ENCODE peak calls at places on chromosomes 16 and 17, in nine cellular contexts. N, E, F, C, A, P, B, G and K are unnamed samples.

GRCh38 chr17:79269620-79270019 is 195.0 kb downstream of the ENGASE start:
- DNase-seq in B (no peak), G (no peak), N (no peak), C (no peak), E (no peak), F (no peak), P (no peak), A (no peak), K (no peak)

GRCh38 chr17:51611585-51611984 is 351.2 kb downstream of the UTP18 start:
- DNase-seq in P (no peak), N (no peak), C (peak; percentile 25), B (no peak), F (no peak), E (no peak), A (no peak), G (no peak), K (no peak)

GRCh38 chr17:10295728-10296343 is 77.0 kb downstream of the MYH13 start:
- DNase-seq in E (peak; percentile 75), A (peak; percentile 37), B (peak; percentile 28), F (peak; percentile 51), G (peak; percentile 58), N (no peak), P (peak; percentile 82), C (peak; percentile 71), K (no peak)

GRCh38 chr16:76190059-76190458 is 87.1 kb upstream of the CNTNAP4 start:
- DNase-seq in P (no peak), F (no peak), A (no peak), E (no peak), C (no peak), N (no peak), G (no peak), B (no peak), K (no peak)

GRCh38 chr16:55728797-55729196 is 73.0 kb downstream of the SLC6A2 start:
- DNase-seq in A (no peak), B (no peak), P (no peak), E (no peak), F (no peak), C (no peak), G (no peak), N (no peak), K (no peak)

GRCh38 chr17:49523706-49524472 is 28.8 kb downstream of the NGFR start:
- DNase-seq in F (no peak), E (no peak), G (no peak), N (peak; percentile 5), C (no peak), B (peak; percentile 71), A (no peak), P (peak; percentile 13), K (no peak)

GRCh38 chr16:4937782-4938682 is 1.1 kb upstream of the PPL start:
- DNase-seq in E (no peak), A (no peak), F (no peak), N (no peak), P (peak; percentile 13), G (no peak), C (no peak), B (no peak), K (no peak)

GRCh38 chr17:57284984-57285646 is 28.8 kb downstream of the MSI2 start:
- DNase-seq in G (no peak), N (peak; percentile 19), F (no peak), B (no peak), C (no peak), P (no peak), A (peak; percentile 27), E (no peak), K (peak; percentile 55)

GRCh38 chr17:76948726-76949342 is 80.6 kb downstream of the MGAT5B start:
- DNase-seq in E (no peak), F (peak; percentile 82), P (no peak), A (no peak), N (no peak), G (no peak), B (no peak), C (no peak), K (no peak)

GRCh38 chr16:27449434-27450188 is 47.6 kb downstream of the IL21R start:
- DNase-seq in E (no peak), B (no peak), A (no peak), P (no peak), C (peak; percentile 31), G (no peak), N (peak; percentile 42), F (no peak), K (no peak)

GRCh38 chr17:64502809-64503208 is 3.3 kb downstream of the DDX5 start:
- DNase-seq in P (no peak), N (no peak), G (no peak), A (no peak), B (no peak), C (no peak), F (no peak), E (no peak), K (no peak)

GRCh38 chr16:87686697-87687570 is 78.9 kb downstream of the KLHDC4 start:
- DNase-seq in C (no peak), E (no peak), A (no peak), G (no peak), F (no peak), P (no peak), B (no peak), N (no peak), K (no peak)

GRCh38 chr16:62545039-62545438 is 508.8 kb upstream of the CDH8 start:
- DNase-seq in F (no peak), A (no peak), C (no peak), E (no peak), B (no peak), P (no peak), G (no peak), N (no peak), K (no peak)

GRCh38 chr16:21952040-21952792 is 945 bp upstream of the UQCRC2 start:
- DNase-seq in A (peak; percentile 65), G (peak; percentile 14), N (peak; percentile 55), C (peak; percentile 77), E (peak; percentile 87), F (peak; percentile 59), B (peak; percentile 80), P (peak; percentile 89), K (peak; percentile 49)

GRCh38 chr17:31394544-31394943 is 3.1 kb downstream of the RAB11FIP4 start:
- DNase-seq in A (peak; percentile 60), E (peak; percentile 94), F (no peak), C (peak; percentile 80), N (no peak), B (no peak), G (peak; percentile 84), P (peak; percentile 89), K (peak; percentile 46)

GRCh38 chr17:391850-392249 is 39.2 kb upstream of the RPH3AL start:
- DNase-seq in E (no peak), F (no peak), G (no peak), B (no peak), N (no peak), C (no peak), A (no peak), P (no peak), K (no peak)

GRCh38 chr17:79608729-79609039 is 2.2 kb downstream of the RBFOX3 start:
- DNase-seq in B (no peak), E (no peak), C (no peak), F (no peak), P (no peak), N (no peak), A (no peak), G (no peak), K (no peak)

GRCh38 chr16:67528870-67529638 is 425 bp downstream of the RIPOR1 start:
- DNase-seq in C (peak; percentile 28), E (peak; percentile 37), A (peak; percentile 49), B (peak; percentile 65), F (no peak), G (peak; percentile 41), N (no peak), P (peak; percentile 67), K (no peak)

GRCh38 chr17:10804546-10804945 is 647 bp upstream of the TMEM238L start:
- DNase-seq in P (no peak), C (no peak), A (no peak), N (no peak), F (no peak), G (no peak), E (no peak), B (no peak), K (no peak)

GRCh38 chr17:75430159-75430748 is 24.8 kb upstream of the GRB2 start:
- DNase-seq in F (no peak), G (peak; percentile 16), P (peak; percentile 66), E (peak; percentile 56), B (peak; percentile 45), N (no peak), C (no peak), A (no peak), K (no peak)

GRCh38 chr16:57668259-57668563 is at the start of gene ADGRG3:
- DNase-seq in B (no peak), N (no peak), F (no peak), G (no peak), A (no peak), P (no peak), C (no peak), E (no peak), K (no peak)

GRCh38 chr17:60557805-60558204 is 31.8 kb upstream of the APPBP2 start:
- DNase-seq in N (no peak), A (no peak), E (no peak), G (no peak), C (peak; percentile 33), F (peak; percentile 4), P (no peak), B (no peak), K (no peak)

GRCh38 chr16:57795431-57795878 is 6.8 kb downstream of the KIFC3 start:
- DNase-seq in F (peak; percentile 66), N (no peak), B (peak; percentile 76), E (peak; percentile 61), A (peak; percentile 15), G (no peak), P (peak; percentile 53), C (peak; percentile 60), K (no peak)

GRCh38 chr17:79888811-79889634 is 49.8 kb upstream of the CBX4 start:
- DNase-seq in A (no peak), N (no peak), G (no peak), F (no peak), E (no peak), P (peak; percentile 65), C (no peak), B (no peak), K (no peak)

GRCh38 chr16:66298571-66299120 is 67.8 kb upstream of the CDH5 start:
- DNase-seq in G (no peak), C (no peak), E (no peak), B (no peak), A (no peak), F (no peak), N (no peak), P (no peak), K (no peak)

GRCh38 chr17:60395508-60396065 is 3.7 kb upstream of the USP32 start:
- DNase-seq in F (no peak), C (no peak), N (no peak), P (no peak), B (no peak), G (no peak), E (no peak), A (no peak), K (no peak)

GRCh38 chr17:2266045-2266864 is 37.3 kb downstream of the SMG6 start:
- DNase-seq in B (no peak), A (no peak), F (no peak), E (no peak), G (no peak), P (no peak), C (peak; percentile 93), N (peak; percentile 76), K (no peak)

GRCh38 chr17:46029627-46030026 is 30.6 kb downstream of the STH start:
- DNase-seq in N (no peak), B (no peak), F (no peak), C (no peak), G (no peak), E (no peak), A (no peak), P (no peak), K (no peak)

GRCh38 chr17:60601443-60602384 is 1.7 kb downstream of the PPM1D start:
- DNase-seq in N (no peak), C (peak; percentile 93), G (peak; percentile 23), P (peak; percentile 91), A (peak; percentile 37), F (peak; percentile 34), B (peak; percentile 61), E (peak; percentile 76), K (peak; percentile 50)